ENCODE peak calls at places on chromosomes 4 and X, in six cellular contexts. F is stimulated activated CD8-positive, alpha-beta memory T cell treated with anti-CD3 and anti-CD28 coated beads, Interleukin-12 subunit alpha, Interleukin-12 subunit beta, amount 100 ng/mL, for 1 hour; S is activated CD4-positive, alpha-beta T cell treated with anti-CD3 and anti-CD28 coated beads, Interleukin-2, amount 50 U/mL, for 48 hours; E is T-helper 9 cell; Y is AG08395; T is GM12878. P is an unnamed sample.

GRCh38 chr4:38503689-38504395 is 160.2 kb upstream of the KLF3 start:
- DNase-seq in E (no peak), T (peak; percentile 86), F (no peak), Y (no peak), S (no peak), P (no peak)

GRCh38 chr4:38236003-38236402 is 275.8 kb downstream of the PTTG2 start:
- DNase-seq in S (no peak), T (no peak), E (no peak), F (no peak), Y (no peak), P (no peak)

GRCh38 chr4:107603430-107603829 is 116.6 kb downstream of the PAPSS1 start:
- DNase-seq in S (no peak), E (no peak), Y (no peak), F (no peak), T (no peak), P (no peak)

GRCh38 chr4:151807220-151807619 is 46.4 kb upstream of the GATB start:
- DNase-seq in T (no peak), F (no peak), E (no peak), Y (no peak), S (no peak), P (no peak)

GRCh38 chrX:153588782-153589446 is 10.0 kb downstream of the CCNQ start:
- DNase-seq in S (no peak), E (no peak), F (no peak), T (no peak), Y (no peak), P (no peak)

GRCh38 chrX:21638311-21638710 is 19.8 kb downstream of the KLHL34 start:
- DNase-seq in F (no peak), T (no peak), S (no peak), Y (peak; percentile 44), E (no peak), P (no peak)

GRCh38 chr4:4424499-4425115 is 37.7 kb downstream of the NSG1 start:
- DNase-seq in E (no peak), Y (no peak), F (no peak), S (no peak), T (no peak), P (no peak)

GRCh38 chrX:151239748-151240147 is 63.4 kb downstream of the GPR50 start:
- DNase-seq in T (no peak), Y (no peak), E (no peak), F (no peak), S (no peak), P (no peak)

GRCh38 chr4:23009093-23009492 is 316.4 kb downstream of the GBA3 start:
- DNase-seq in F (no peak), Y (no peak), E (no peak), S (no peak), T (no peak), P (no peak)

GRCh38 chr4:123121241-123121907 is 199.0 kb upstream of the NUDT6 start:
- DNase-seq in S (no peak), E (no peak), F (no peak), T (no peak), Y (no peak), P (no peak)

GRCh38 chr4:24473309-24473721 is 111.0 kb downstream of the DHX15 start:
- DNase-seq in E (no peak), F (no peak), S (peak; percentile 1), T (no peak), Y (peak; percentile 27), P (no peak)

GRCh38 chrX:128156204-128156603 is 104.0 kb upstream of the ACTRT1 start:
- DNase-seq in E (no peak), Y (no peak), S (no peak), F (no peak), T (no peak), P (no peak)

GRCh38 chr4:4719446-4719845 is 140.0 kb upstream of the MSX1 start:
- DNase-seq in Y (no peak), F (no peak), S (no peak), E (no peak), T (no peak), P (no peak)

GRCh38 chr4:73608677-73609594 is 11.3 kb downstream of the RASSF6 start:
- DNase-seq in Y (no peak), T (no peak), F (no peak), S (no peak), E (no peak), P (no peak)

GRCh38 chr4:175469519-175469918 is 342.5 kb downstream of the GPM6A start:
- DNase-seq in Y (no peak), S (no peak), F (no peak), E (no peak), T (no peak), P (no peak)

GRCh38 chr4:118282692-118283091 is 70.1 kb downstream of the PRSS12 start:
- DNase-seq in F (no peak), T (no peak), E (no peak), S (peak; percentile 16), Y (peak; percentile 65), P (no peak)

GRCh38 chrX:68304602-68305001 is 128.7 kb downstream of the OPHN1 start:
- DNase-seq in T (no peak), Y (no peak), S (no peak), E (no peak), F (no peak), P (no peak)

GRCh38 chr4:127672111-127672510 is 39.4 kb downstream of the INTU start:
- DNase-seq in E (no peak), T (no peak), F (no peak), Y (no peak), S (no peak), P (no peak)

GRCh38 chr4:2331519-2332200 is 69.8 kb upstream of the MXD4 start:
- DNase-seq in T (no peak), F (no peak), Y (no peak), E (no peak), S (no peak), P (no peak)

GRCh38 chr4:76856183-76856969 is 41.6 kb downstream of the SOWAHB start:
- DNase-seq in E (no peak), Y (peak; percentile 10), T (no peak), F (no peak), S (no peak), P (no peak)

GRCh38 chr4:95267081-95267480 is 281.7 kb downstream of the UNC5C start:
- DNase-seq in F (no peak), S (no peak), T (no peak), E (no peak), Y (no peak), P (no peak)

GRCh38 chr4:121253961-121254360 is 89.8 kb upstream of the TNIP3 start:
- DNase-seq in Y (no peak), T (no peak), S (no peak), F (no peak), E (peak; percentile 19), P (no peak)

GRCh38 chr4:7769936-7770674 is 169.6 kb downstream of the AFAP1 start:
- DNase-seq in Y (peak; percentile 38), T (no peak), F (no peak), S (no peak), E (no peak), P (no peak)

GRCh38 chr4:145055533-145056257 is 42.3 kb downstream of the ANAPC10 start:
- DNase-seq in S (no peak), E (no peak), T (no peak), F (no peak), Y (no peak), P (no peak)

GRCh38 chrX:38754102-38754790 is 47.0 kb upstream of the MID1IP1 start:
- DNase-seq in Y (peak; percentile 60), E (peak; percentile 5), S (peak; percentile 20), T (peak; percentile 31), F (peak; percentile 2), P (no peak)

GRCh38 chrX:153766098-153766817 is 2.2 kb downstream of the PLXNB3 start:
- DNase-seq in Y (peak; percentile 75), T (no peak), E (no peak), F (no peak), S (peak; percentile 36), P (no peak)

GRCh38 chr4:57280481-57280880 is 170.3 kb upstream of the IGFBP7 start:
- DNase-seq in T (no peak), S (no peak), E (no peak), F (no peak), Y (no peak), P (no peak)

GRCh38 chr4:124803641-124804040 is 91.1 kb upstream of the ANKRD50 start:
- DNase-seq in T (no peak), E (no peak), F (no peak), S (no peak), Y (no peak), P (no peak)

GRCh38 chr4:81919238-81919637 is 447.5 kb upstream of the RASGEF1B start:
- DNase-seq in S (no peak), T (no peak), F (no peak), E (no peak), Y (no peak), P (no peak)

GRCh38 chr4:40897557-40898203 is 147.9 kb downstream of the NSUN7 start:
- DNase-seq in T (no peak), S (peak; percentile 74), F (peak; percentile 39), Y (peak; percentile 73), E (peak; percentile 48), P (peak; percentile 50)

GRCh38 chr4:1291996-1292702 is 2.5 kb downstream of the MAEA start:
- DNase-seq in Y (no peak), T (no peak), F (no peak), S (no peak), E (no peak), P (no peak)

GRCh38 chrX:147894332-147894870 is 17.3 kb upstream of the FMR1 start:
- DNase-seq in E (no peak), T (no peak), F (no peak), S (no peak), Y (no peak), P (no peak)

GRCh38 chr4:77240469-77241066 is 83.6 kb downstream of the CCNG2 start:
- DNase-seq in E (peak; percentile 47), T (no peak), Y (peak; percentile 83), F (peak; percentile 12), S (peak; percentile 73), P (peak; percentile 33)

GRCh38 chr4:181301735-181302380 is 941.3 kb upstream of the TENM3 start:
- DNase-seq in E (no peak), T (no peak), F (no peak), Y (peak; percentile 7), S (peak; percentile 21), P (no peak)

GRCh38 chrX:10971176-10971575 is 140.0 kb upstream of the HCCS start:
- DNase-seq in T (no peak), S (no peak), F (no peak), E (no peak), Y (no peak), P (no peak)

GRCh38 chr4:129515356-129515755 is 419.4 kb downstream of the C4orf33 start:
- DNase-seq in E (no peak), F (no peak), S (no peak), Y (no peak), T (no peak), P (no peak)